ENCODE peak calls at places on chromosomes 16 and 17, in nine cellular contexts. S is prostate gland, N is fibroblast of lung, R is heart left ventricle, J is nephron progenitor cell, V is retinal pigment epithelial cell, L is sigmoid colon, I is fibroblast of the aortic adventitia, D is WTC11. Q is an unnamed sample.
A peak's percentile ranks its signal among the peaks of the same experiment; 100 is the strongest.

GRCh38 chr17:21174719-21175118 is 39.2 kb downstream of the TMEM11 start:
- DNase-seq in L (no peak), R (no peak), I (peak; percentile 28), N (no peak), D (no peak), S (no peak), V (no peak), J (no peak), Q (no peak)

GRCh38 chr16:10362077-10362863 is 23.6 kb upstream of the ATF7IP2 start:
- DNase-seq in R (no peak), V (no peak), S (no peak), L (no peak), J (no peak), N (no peak), D (no peak), I (no peak), Q (no peak)

GRCh38 chr16:67719778-67720144 is 645 bp upstream of the GFOD2 start:
- DNase-seq in L (no peak), I (peak; percentile 52), S (peak; percentile 21), J (peak; percentile 17), N (peak; percentile 48), D (no peak), R (peak; percentile 38), V (peak; percentile 9), Q (no peak)

GRCh38 chr17:40464392-40464855 is 21.2 kb downstream of the IGFBP4 start:
- DNase-seq in S (no peak), J (no peak), R (no peak), N (peak; percentile 39), I (no peak), D (no peak), L (no peak), V (no peak), Q (no peak)

GRCh38 chr16:3725291-3725690 is 8.0 kb upstream of the TRAP1 start:
- DNase-seq in V (no peak), L (no peak), N (no peak), R (no peak), I (no peak), J (no peak), S (no peak), D (no peak), Q (no peak)

GRCh38 chr17:16086957-16087356 is 87.3 kb downstream of the TTC19 start:
- DNase-seq in N (no peak), R (no peak), I (no peak), J (no peak), V (no peak), L (no peak), D (no peak), S (no peak), Q (no peak)

GRCh38 chr17:72361892-72362291 is 241.1 kb downstream of the SOX9 start:
- DNase-seq in J (no peak), V (no peak), I (no peak), S (no peak), N (no peak), R (no peak), L (no peak), D (no peak), Q (no peak)

GRCh38 chr17:43554857-43555256 is 8.7 kb upstream of the ETV4 start:
- DNase-seq in R (no peak), V (no peak), N (no peak), S (no peak), I (no peak), J (no peak), L (no peak), D (no peak), Q (no peak)

GRCh38 chr17:68587847-68588246 is 13.3 kb downstream of the FAM20A start:
- DNase-seq in R (no peak), L (no peak), J (no peak), I (peak; percentile 68), V (no peak), S (no peak), D (no peak), N (no peak), Q (no peak)

DNA sequence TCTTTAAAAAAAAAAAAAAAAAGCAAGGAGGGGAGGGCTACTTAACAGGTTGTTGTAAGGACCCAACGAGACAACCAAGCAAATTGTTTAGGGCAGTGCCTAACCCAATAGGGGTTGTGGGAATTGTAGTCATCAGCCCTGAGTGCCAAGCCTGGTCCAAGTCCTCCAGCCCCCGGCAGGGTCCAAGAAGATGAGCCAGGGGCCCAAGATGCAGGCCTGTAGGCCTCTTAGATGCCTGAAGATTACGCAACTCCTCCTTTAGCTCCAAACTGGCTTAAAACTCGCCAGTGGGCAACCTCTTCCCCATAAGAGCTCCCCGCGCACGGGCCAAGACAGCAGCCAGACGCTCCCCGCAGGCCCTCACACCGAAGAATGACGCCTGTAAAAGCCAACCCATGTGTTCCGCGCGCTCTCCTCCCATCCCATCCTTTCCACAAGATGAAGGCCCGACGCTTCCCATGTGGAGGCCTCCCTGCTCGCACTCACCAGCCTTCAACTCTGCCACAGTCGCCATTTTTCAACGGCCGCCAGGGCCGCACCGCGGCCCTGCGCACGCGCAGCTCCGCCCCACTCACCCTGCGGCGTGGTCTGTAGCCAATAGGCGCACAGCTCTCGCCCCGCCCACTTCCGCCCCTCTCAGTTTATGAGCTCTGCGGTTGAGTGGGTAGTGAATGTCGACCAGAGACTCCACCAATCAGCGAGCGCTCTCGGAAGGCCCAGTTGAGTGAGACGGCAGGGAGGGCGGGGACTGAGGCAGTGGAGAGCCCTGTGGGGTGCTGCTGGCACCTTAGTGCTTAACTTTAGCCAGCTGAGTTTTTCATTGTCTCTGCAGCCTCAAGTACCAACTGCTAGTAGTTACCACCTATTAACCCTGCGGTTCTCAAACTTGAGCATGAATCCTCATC is at the start of gene CEP20:
- DNase-seq in V (peak; percentile 93), N (peak; percentile 98), S (peak; percentile 99), D (peak; percentile 100), I (peak; percentile 99), J (peak; percentile 99), R (peak; percentile 100), L (peak; percentile 100), Q (peak; percentile 79)
- TF ChIP-seq CTCF in V (no peak), N (no peak), S (peak; percentile 79), D (no peak), I (peak; percentile 29), J (no peak), R (no peak), L (no peak), Q (peak; percentile 9)

DNA sequence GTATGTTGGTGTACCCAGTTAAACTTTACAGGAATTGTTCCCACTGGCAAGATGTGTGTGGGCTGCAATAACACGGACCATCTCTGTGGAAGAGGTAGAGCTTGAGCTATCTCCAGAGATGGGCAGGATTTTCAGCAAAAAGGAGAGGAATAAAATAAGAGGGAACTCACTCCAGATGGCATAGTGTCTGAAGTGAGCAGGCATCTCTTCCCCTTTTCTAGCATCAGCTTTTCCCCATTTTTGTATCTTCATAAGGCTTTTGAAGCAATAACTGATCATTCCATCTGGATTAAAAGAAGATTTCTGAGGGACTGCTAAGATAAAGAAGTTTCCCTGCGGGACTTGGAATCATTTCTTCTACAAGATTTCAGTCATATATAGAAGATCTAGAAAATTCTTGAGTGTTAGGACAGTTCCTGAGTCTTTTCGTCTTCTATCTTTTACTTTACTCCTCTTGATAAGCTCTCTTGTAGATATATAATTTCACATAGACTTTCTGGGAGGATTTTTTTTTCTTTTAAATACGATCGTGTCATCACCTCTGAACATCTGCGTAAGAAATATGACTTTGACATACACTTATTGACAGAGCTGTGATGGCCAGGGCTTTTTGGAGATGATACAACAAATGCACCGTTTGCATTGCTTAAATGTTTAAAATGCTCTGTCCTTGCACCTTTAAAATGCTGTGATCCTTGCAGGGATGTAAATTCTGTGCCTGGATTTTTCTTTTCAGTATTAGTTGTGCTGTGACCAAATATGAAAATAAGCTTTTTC is 2.1 kb downstream of the CPD start:
- DNase-seq in N (no peak), D (no peak), I (no peak), J (no peak), S (no peak), R (no peak), V (no peak), L (no peak), Q (no peak)
- TF ChIP-seq CTCF in N (no peak), D (no peak), I (no peak), J (no peak), S (no peak), R (no peak), V (no peak), L (no peak), Q (no peak)

GRCh38 chr17:7176870-7177209 is 2.3 kb downstream of the ASGR1 start:
- DNase-seq in S (no peak), L (no peak), N (no peak), R (no peak), V (no peak), I (no peak), J (peak; percentile 54), D (peak; percentile 37), Q (no peak)

GRCh38 chr17:7176107-7176851 is 2.9 kb downstream of the ASGR1 start:
- DNase-seq in I (no peak), L (no peak), N (no peak), S (no peak), J (no peak), V (no peak), D (no peak), R (no peak), Q (no peak)

GRCh38 chr17:7175363-7175733 is 3.8 kb downstream of the ASGR1 start:
- DNase-seq in J (no peak), D (no peak), V (no peak), N (no peak), S (no peak), L (no peak), I (no peak), R (no peak), Q (no peak)

GRCh38 chr17:7174603-7175362 is 4.4 kb downstream of the ASGR1 start:
- DNase-seq in S (no peak), R (no peak), N (no peak), J (no peak), L (no peak), I (no peak), V (no peak), D (no peak), Q (no peak)

DNA sequence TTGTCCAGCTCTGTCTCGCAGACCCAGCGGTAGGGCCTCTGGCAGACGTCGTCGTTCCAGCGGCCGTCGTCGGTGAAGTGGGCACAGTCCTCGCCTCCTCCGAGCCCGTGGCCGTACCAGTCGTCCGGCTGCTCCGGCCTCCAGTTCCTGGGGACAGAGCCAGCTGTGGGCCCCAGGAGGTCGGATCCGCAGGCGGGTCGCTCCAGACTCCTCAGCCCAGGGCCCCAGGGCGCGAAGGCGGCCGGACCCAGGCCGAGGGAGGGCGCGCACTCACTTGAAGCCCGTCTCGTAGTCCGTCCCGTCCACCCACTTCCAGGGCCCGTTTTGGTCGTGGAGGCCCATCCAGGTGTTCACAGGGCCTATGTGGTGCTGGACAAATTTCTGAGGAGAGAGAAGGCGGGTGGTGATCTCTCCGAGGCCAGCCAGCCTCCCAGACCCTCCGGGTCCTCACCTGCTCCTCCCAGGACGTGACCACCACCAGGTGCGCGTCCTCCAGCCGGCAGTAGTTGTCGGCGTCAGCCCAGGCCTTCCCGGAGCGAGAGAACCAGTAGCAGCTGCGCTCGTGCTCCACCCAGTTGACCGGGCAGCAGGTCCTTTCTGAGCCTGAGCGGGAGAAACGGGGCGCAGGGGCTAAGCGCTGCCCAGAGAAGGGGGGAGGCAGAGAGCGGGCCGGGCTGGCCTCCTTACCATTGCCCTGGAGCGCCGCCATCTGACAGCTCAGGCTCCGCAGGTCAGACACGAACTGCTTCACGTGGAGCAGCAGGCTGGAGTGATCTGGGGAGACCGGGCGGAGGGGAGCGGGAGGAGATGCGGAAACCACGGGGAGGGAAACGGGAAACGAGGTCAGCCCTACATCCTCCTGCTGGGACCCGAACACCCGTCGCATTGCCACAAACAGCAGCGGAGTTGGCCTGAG is 5.2 kb downstream of the ASGR1 start:
- DNase-seq in V (no peak), L (peak; percentile 76), D (peak; percentile 92), J (peak; percentile 66), S (peak; percentile 47), N (no peak), R (peak; percentile 56), I (no peak), Q (no peak)
- TF ChIP-seq CTCF in V (peak; percentile 43), L (no peak), D (no peak), J (no peak), S (peak; percentile 10), N (no peak), R (no peak), I (no peak), Q (peak; percentile 21)

GRCh38 chr16:55252577-55252976 is 71.4 kb upstream of the IRX6 start:
- DNase-seq in L (no peak), V (no peak), I (no peak), R (no peak), N (no peak), S (no peak), D (no peak), J (no peak), Q (no peak)
- TF ChIP-seq CTCF in L (no peak), V (no peak), I (no peak), R (no peak), N (no peak), S (no peak), D (no peak), J (no peak), Q (no peak)